ENCODE peak calls at places on chromosomes 1 and 21, in nine cellular contexts. N, I, M, Z, V, A, E, Y and J are unnamed samples. For H3K36me3, the result is how much of the 10 kb centered on the place peaks cover.

GRCh38 chr1:41670558-41670957 is 186.1 kb upstream of the EDN2 start:
- DNase-seq in A (no peak), M (no peak), Y (no peak), I (no peak), Z (no peak), E (no peak), N (no peak), V (no peak), J (no peak)

GRCh38 chr1:92943515-92943873 is 17.8 kb downstream of the DIPK1A start:
- DNase-seq in M (no peak), Y (no peak), E (no peak), A (no peak), N (no peak), Z (no peak), V (no peak), I (no peak), J (no peak)

GRCh38 chr1:22238356-22239224 is 95.7 kb upstream of the WNT4 start:
- DNase-seq in Z (no peak), N (no peak), Y (no peak), E (peak), A (no peak), M (no peak), V (no peak), I (no peak), J (no peak)

GRCh38 chr1:231493421-231494185 is 34.9 kb upstream of the TSNAX start:
- DNase-seq in I (peak), E (no peak), N (peak), Z (peak), A (no peak), V (no peak), Y (no peak), M (no peak), J (no peak)

GRCh38 chr1:1033009-1033587 is 13.2 kb downstream of the AGRN start:
- DNase-seq in M (peak), V (peak), Z (peak), A (peak), E (peak), Y (no peak), N (peak), I (peak), J (no peak)

GRCh38 chr1:28104866-28105467 is 16.6 kb upstream of the EYA3 start:
- DNase-seq in I (no peak), V (peak), N (peak), E (peak), M (no peak), A (peak), Y (no peak), Z (peak), J (no peak)

GRCh38 chr1:6023346-6023745 is 22.3 kb upstream of the KCNAB2 start:
- DNase-seq in M (no peak), Y (no peak), E (no peak), A (no peak), V (no peak), Z (no peak), N (no peak), I (no peak), J (no peak)

GRCh38 chr1:44489481-44489880 is 84.4 kb downstream of the RNF220 start:
- DNase-seq in Y (no peak), V (no peak), Z (no peak), E (no peak), A (peak), I (no peak), M (no peak), N (no peak), J (no peak)

GRCh38 chr1:150507912-150508864 is at the start of gene ECM1:
- DNase-seq in A (no peak), E (peak), N (peak), I (no peak), Z (peak), Y (no peak), M (peak), V (peak), J (peak)

GRCh38 chr1:156903328-156904091 is 10.0 kb downstream of the PEAR1 start:
- DNase-seq in N (no peak), E (no peak), Y (no peak), A (no peak), M (no peak), V (no peak), I (no peak), Z (no peak), J (no peak)

GRCh38 chr1:20448626-20449215 is 37.3 kb downstream of the CAMK2N1 start:
- DNase-seq in Z (no peak), E (no peak), V (no peak), M (no peak), A (peak), I (no peak), N (no peak), Y (no peak), J (no peak)

GRCh38 chr1:180257028-180257386 is 26.9 kb downstream of the LHX4 start:
- DNase-seq in M (no peak), A (no peak), I (no peak), Z (no peak), N (no peak), E (no peak), V (no peak), Y (no peak), J (no peak)

GRCh38 chr1:27671964-27672749 is at the start of gene IFI6:
- DNase-seq in V (peak), Z (peak), E (peak), M (peak), A (peak), Y (peak), I (peak), N (peak), J (peak)

GRCh38 chr1:101520302-101520701 is 283.5 kb downstream of the S1PR1 start:
- DNase-seq in Y (no peak), M (no peak), E (peak), V (no peak), N (peak), I (peak), Z (peak), A (peak), J (no peak)

GRCh38 chr1:201634261-201634660 is 95.3 kb downstream of the NAV1 start:
- DNase-seq in Y (no peak), M (no peak), E (no peak), A (no peak), N (peak), Z (no peak), V (no peak), I (no peak), J (no peak)

GRCh38 chr21:44518684-44519083 is 21.3 kb downstream of the KRTAP10-1 start:
- DNase-seq in Y (no peak), V (no peak), N (no peak), M (no peak), A (no peak), E (no peak), Z (no peak), I (no peak), J (no peak)

GRCh38 chr21:25578070-25578961 is 29.0 kb downstream of the MRPL39 start:
- DNase-seq in I (peak), Y (no peak), N (no peak), V (no peak), Z (peak), M (no peak), A (no peak), E (no peak), J (no peak)

GRCh38 chr1:167273027-167273800 is 52.5 kb downstream of the POU2F1 start:
- DNase-seq in Y (no peak), Z (no peak), M (no peak), E (no peak), A (no peak), V (no peak), N (no peak), I (no peak), J (no peak)

GRCh38 chr1:3469104-3469848 is 14.8 kb downstream of the ARHGEF16 start:
- DNase-seq in M (peak), V (no peak), I (no peak), A (no peak), Y (no peak), Z (no peak), E (no peak), N (no peak), J (no peak)

GRCh38 chr1:22636927-22637326 is 499 bp downstream of the C1QA start:
- DNase-seq in E (no peak), A (no peak), V (no peak), M (no peak), Y (no peak), I (no peak), Z (no peak), N (no peak), J (no peak)

GRCh38 chr1:64895500-64895899 is 70.8 kb downstream of the JAK1 start:
- DNase-seq in E (no peak), V (no peak), N (no peak), Y (no peak), A (no peak), Z (no peak), I (peak), M (no peak), J (no peak)

GRCh38 chr1:21553116-21553926 is 44.1 kb downstream of the ALPL start:
- DNase-seq in A (peak), E (no peak), N (no peak), V (no peak), Z (no peak), I (no peak), Y (no peak), M (no peak), J (no peak)

GRCh38 chr21:36388835-36389234 is 3.6 kb downstream of the CHAF1B start:
- DNase-seq in E (no peak), Z (no peak), Y (no peak), V (no peak), A (peak), I (no peak), M (no peak), N (no peak), J (no peak)

GRCh38 chr1:93081716-93082115 is 2.6 kb downstream of the MTF2 start:
- DNase-seq in Y (no peak), M (no peak), A (no peak), N (peak), E (no peak), I (no peak), V (no peak), Z (no peak), J (no peak)

GRCh38 chr1:56898005-56898373 is 43.4 kb downstream of the C8A start:
- DNase-seq in Y (no peak), Z (no peak), I (no peak), N (no peak), A (no peak), E (no peak), M (no peak), V (no peak), J (no peak)

GRCh38 chr1:203324103-203325003 is 19.0 kb downstream of the BTG2 start:
- DNase-seq in A (no peak), N (no peak), V (no peak), I (no peak), M (peak), Z (no peak), Y (no peak), E (peak), J (no peak)

GRCh38 chr1:228777211-228777610 is 41.9 kb downstream of the RHOU start:
- DNase-seq in I (no peak), V (no peak), E (no peak), Y (no peak), Z (no peak), M (no peak), A (no peak), N (no peak), J (no peak)

GRCh38 chr1:21329209-21329844 is 39.1 kb upstream of the ECE1 start:
- DNase-seq in N (no peak), I (no peak), A (peak), E (peak), Z (no peak), M (no peak), V (peak), Y (no peak), J (no peak)

GRCh38 chr1:154157520-154158306 is 2.8 kb upstream of the NUP210L start:
- DNase-seq in A (no peak), M (no peak), Z (peak), V (peak), N (no peak), E (no peak), Y (no peak), I (peak), J (no peak)

GRCh38 chr1:232471250-232471649 is 158.7 kb downstream of the SIPA1L2 start:
- DNase-seq in Z (no peak), V (no peak), M (no peak), N (peak), A (no peak), E (no peak), Y (no peak), I (no peak), J (no peak)

GRCh38 chr21:43958364-43959158 is 53.5 kb upstream of the TRAPPC10 start:
- DNase-seq in N (no peak), Y (no peak), E (no peak), I (peak), M (no peak), Z (no peak), A (no peak), V (no peak), J (no peak)

GRCh38 chr21:41393876-41394465 is 32.1 kb upstream of the MX1 start:
- DNase-seq in A (no peak), V (no peak), N (no peak), E (no peak), I (no peak), M (no peak), Y (no peak), Z (no peak), J (no peak)

GRCh38 chr1:57986432-57986831 is 560.1 kb downstream of the OMA1 start:
- DNase-seq in I (no peak), V (no peak), Y (no peak), Z (peak), A (no peak), E (no peak), N (no peak), M (no peak), J (no peak)

GRCh38 chr1:180217021-180217420 is 13.0 kb upstream of the LHX4 start:
- DNase-seq in E (no peak), Y (no peak), Z (no peak), N (no peak), M (peak), V (no peak), I (no peak), A (no peak), J (no peak)

GRCh38 chr1:6998267-6998666 is 213.0 kb downstream of the CAMTA1 start:
- DNase-seq in A (peak), M (no peak), I (no peak), E (peak), Y (no peak), Z (peak), V (no peak), N (no peak), J (no peak)

GRCh38 chr1:208731976-208732821 is 488.0 kb upstream of the PLXNA2 start:
- DNase-seq in V (no peak), Z (no peak), E (no peak), Y (no peak), M (no peak), I (peak), N (peak), A (no peak), J (no peak)

GRCh38 chr1:156263288-156263655 is 15.4 kb upstream of the PAQR6 start:
- DNase-seq in Z (no peak), A (no peak), V (no peak), E (no peak), I (no peak), M (no peak), Y (no peak), N (no peak), J (no peak)

GRCh38 chr1:6126028-6126427 is 54.1 kb downstream of the CHD5 start:
- DNase-seq in I (no peak), M (peak), E (no peak), A (no peak), V (no peak), Y (no peak), N (no peak), Z (no peak), J (no peak)

GRCh38 chr1:218828125-218828650 is 345.5 kb upstream of the LYPLAL1 start:
- DNase-seq in Z (no peak), A (no peak), Y (no peak), I (no peak), N (no peak), V (no peak), E (no peak), M (no peak), J (no peak)

GRCh38 chr1:107679518-107679917 is 285.5 kb downstream of the VAV3 start:
- DNase-seq in M (no peak), Z (no peak), Y (no peak), I (no peak), A (no peak), N (no peak), E (no peak), V (no peak), J (no peak)

DNA sequence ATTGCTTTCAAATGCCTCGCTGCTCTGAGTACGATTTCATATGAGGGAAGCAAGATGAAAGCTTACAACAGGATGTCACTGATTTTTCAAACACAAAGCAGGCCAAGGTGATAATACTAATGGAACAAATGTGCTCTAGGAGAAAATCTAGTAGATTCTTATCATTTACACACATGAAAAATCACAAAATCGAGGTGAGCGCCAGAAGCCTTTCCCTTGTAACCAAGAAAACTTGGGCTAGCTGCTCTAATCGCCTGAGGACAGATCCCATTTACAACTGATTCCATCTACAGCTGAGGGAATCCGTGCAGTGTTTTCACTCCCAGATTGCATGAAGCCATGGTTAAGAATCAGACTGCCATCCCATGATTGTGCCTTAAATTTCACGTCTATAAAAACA is 117.5 kb downstream of the TM2D1 start:
- DNase-seq in M (no peak), Z (no peak), Y (no peak), E (no peak), A (no peak), V (no peak), I (no peak), N (no peak), J (no peak)
- H3K36me3 ChIP-seq in M (under half), Z (under half), Y (under half), E (under half), A (under half), V (under half), I (under half), N (under half), J (under half)

DNA sequence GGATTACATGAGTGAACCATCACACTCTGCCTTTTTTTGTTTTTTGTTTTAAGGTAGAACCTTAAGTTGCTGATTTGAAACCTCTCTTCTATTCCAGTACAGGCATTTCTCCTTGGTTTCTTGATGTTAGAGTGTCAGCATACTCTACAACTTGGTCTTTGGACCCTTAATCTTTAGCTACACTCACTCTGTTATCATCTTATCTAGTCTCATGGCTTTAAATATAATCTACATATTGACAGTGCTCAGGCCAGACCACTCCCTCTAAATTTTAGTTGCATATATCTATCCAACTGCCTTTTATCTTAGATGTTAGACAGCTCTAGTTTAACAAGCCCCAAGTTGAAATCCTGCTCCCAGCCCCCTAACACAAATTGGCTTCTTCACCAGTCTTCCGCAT is 22.1 kb downstream of the NME7 start:
- DNase-seq in M (no peak), E (no peak), I (no peak), V (no peak), A (no peak), N (no peak), Z (no peak), Y (no peak), J (no peak)
- H3K4me3 ChIP-seq in M (no peak), E (no peak), I (no peak), V (no peak), A (no peak), N (no peak), Z (no peak), Y (no peak), J (no peak)

DNA sequence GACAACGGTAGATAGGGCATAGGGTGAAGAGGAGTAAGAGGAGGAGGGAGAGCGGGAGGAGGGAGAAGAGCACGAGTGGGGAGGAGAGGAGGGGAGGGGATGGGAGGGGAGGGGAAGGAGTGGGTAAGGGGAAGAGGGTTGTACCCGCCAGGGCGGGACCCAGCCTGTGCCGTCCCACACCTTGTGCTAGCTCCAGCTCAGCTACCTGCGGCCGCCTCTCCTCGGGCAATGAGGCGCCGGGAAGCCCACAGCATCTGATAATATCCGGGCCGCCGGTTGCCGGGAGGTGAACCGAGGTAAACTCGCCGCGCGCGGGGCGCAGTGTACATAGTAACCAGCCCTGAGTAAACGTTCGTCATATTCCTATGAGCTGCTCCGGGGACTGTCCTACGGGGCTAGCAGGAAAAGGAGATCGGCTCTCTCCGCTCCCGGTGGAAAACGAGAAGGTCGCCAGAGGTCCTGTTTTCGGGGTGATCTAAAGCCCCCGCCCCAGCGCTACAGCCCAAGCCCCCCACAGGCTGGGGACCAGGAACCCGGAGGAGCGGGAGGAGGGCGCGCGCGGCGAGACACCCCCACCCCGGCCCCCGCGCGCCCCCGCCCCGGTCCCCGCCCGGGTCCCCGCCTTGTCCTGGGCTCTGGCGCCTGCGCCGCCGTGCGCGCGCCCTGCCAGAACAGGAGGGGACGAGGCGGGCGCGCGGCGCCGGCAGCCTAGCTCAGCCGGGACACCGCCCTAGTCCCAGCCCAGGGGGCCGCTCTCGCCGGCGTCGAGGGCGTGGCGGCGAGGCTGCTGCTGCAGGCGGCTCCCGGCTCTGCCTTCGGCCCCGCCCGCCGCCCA is at the start of gene RCAN3:
- DNase-seq in V (peak), N (peak), E (peak), Y (peak), A (peak), I (no peak), M (peak), Z (peak), J (peak)
- TF ChIP-seq POLR2AphosphoS5 in V (peak), N (peak), E (peak), Y (no peak), A (peak), I (no peak), M (no peak), Z (no peak), J (no peak)

DNA sequence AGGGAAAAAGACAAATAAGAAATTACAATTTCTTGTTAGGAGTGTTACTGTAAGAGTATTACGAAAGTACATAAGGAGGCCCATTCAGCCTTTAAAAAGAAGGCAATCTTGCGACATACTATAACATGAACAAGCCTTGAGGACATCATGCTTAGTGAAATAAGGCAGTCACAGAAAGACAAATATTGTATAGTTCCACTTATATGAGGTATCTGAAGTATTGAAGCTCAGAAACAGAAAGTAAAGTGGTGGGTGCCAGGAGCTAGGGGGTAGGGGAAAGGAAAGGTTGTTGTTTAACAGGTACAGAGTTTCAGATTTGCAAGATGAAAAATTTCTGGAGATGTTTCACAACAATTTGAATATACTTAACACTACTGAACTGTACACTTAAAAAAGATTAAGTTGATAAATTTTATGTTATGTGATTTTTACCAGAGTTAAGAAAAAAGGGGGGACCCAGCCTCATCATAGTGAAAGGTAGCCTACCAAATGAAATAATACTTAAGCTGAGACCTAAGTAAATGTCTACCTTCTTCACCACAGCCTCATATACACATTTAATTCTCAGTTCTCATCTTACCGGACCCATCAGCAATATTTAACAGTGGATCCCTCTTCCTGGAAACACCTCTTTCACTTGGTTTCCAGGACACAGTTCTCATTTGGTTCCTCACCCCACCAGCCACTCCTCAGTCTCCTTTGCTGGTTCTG is 19.5 kb downstream of the USP24 start:
- DNase-seq in V (no peak), Y (no peak), I (no peak), Z (no peak), A (no peak), N (no peak), E (no peak), M (no peak), J (no peak)
- H3K36me3 ChIP-seq in V (under half), Y (under half), I (under half), Z (under half), A (under half), N (under half), E (under half), M (under half), J (under half)

GRCh38 chr1:51499694-51500093 is 19.4 kb downstream of the EPS15 start:
- DNase-seq in M (no peak), Y (no peak), I (no peak), Z (no peak), V (no peak), N (no peak), E (no peak), A (no peak), J (no peak)
- H3K4me3 ChIP-seq in M (no peak), Y (no peak), I (peak), Z (no peak), V (no peak), N (no peak), E (no peak), A (no peak), J (no peak)